ENCODE peak calls at places on chromosome 5, in eight cellular contexts. E is lung; Y is heart right ventricle; U is MM.1S; B is CD4-positive, CD25-positive, alpha-beta regulatory T cell; O is fibroblast of lung; S is neuronal stem cell; P is cardiac muscle cell. M is an unnamed sample. For H3K9me3, the result is how much of the 10 kb centered on the place peaks cover.

GRCh38 chr5:86979801-86980510 is 287.7 kb upstream of the RASA1 start:
- DNase-seq in O (peak), U (peak), B (no peak), Y (no peak), P (peak), S (no peak), E (no peak), M (no peak)

GRCh38 chr5:55345327-55345726 is 37.5 kb downstream of the MTREX start:
- DNase-seq in Y (no peak), E (no peak), S (no peak), O (no peak), B (no peak), U (no peak), P (no peak), M (no peak)

GRCh38 chr5:90056911-90057705 is 352.4 kb downstream of the CETN3 start:
- DNase-seq in B (no peak), O (no peak), E (no peak), P (peak), Y (no peak), U (no peak), S (no peak), M (no peak)

GRCh38 chr5:93794954-93795353 is 53.6 kb upstream of the POU5F2 start:
- DNase-seq in U (no peak), S (no peak), E (no peak), Y (no peak), P (no peak), B (no peak), O (no peak), M (no peak)

GRCh38 chr5:37886207-37886905 is 46.5 kb upstream of the GDNF start:
- DNase-seq in S (peak), O (no peak), U (no peak), Y (no peak), P (peak), E (no peak), B (no peak), M (no peak)

GRCh38 chr5:14894748-14895147 is 23.2 kb upstream of the ANKH start:
- DNase-seq in S (no peak), Y (no peak), O (no peak), U (no peak), P (no peak), E (no peak), B (no peak), M (no peak)

GRCh38 chr5:136816327-136816726 is 451.0 kb upstream of the TRPC7 start:
- DNase-seq in O (no peak), U (no peak), S (no peak), Y (no peak), P (no peak), E (no peak), B (no peak), M (no peak)

GRCh38 chr5:108727154-108727638 is 20.5 kb upstream of the FER start:
- DNase-seq in Y (peak), P (peak), S (no peak), O (peak), U (no peak), E (peak), B (no peak), M (no peak)

GRCh38 chr5:130939059-130939458 is 226.0 kb downstream of the HINT1 start:
- DNase-seq in B (no peak), O (no peak), P (no peak), S (no peak), E (no peak), Y (no peak), U (no peak), M (no peak)

GRCh38 chr5:124867064-124867707 is 120.7 kb upstream of the ZNF608 start:
- DNase-seq in O (no peak), E (no peak), P (peak), S (no peak), B (no peak), U (no peak), Y (no peak), M (no peak)

GRCh38 chr5:1879292-1880263 is 3.1 kb downstream of the IRX4 start:
- DNase-seq in E (no peak), B (no peak), P (no peak), O (no peak), Y (no peak), U (no peak), S (no peak), M (no peak)
- H3K9me3 ChIP-seq in E (under half), B (under half), P (under half), O (under half), Y (under half), U (under half), S (under half), M (under half)

DNA sequence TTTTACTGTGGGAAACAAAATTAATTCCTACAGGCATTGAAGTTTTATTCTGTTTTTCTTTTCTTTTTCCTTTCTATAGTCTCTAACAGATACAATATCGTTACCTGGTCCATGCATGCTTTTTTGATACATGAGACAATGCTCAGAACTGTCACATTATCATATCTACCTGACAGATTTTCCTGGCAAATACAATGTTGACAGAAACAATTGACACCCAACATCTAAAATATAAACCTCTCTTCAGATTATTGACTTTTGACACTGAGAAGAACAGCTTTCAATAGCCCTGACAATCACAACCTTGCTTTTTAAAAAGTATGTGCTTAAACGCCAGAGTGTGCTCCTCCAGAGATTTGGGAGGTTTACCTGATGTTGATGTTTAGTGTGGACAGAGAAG is 2334.6 kb upstream of the WWC1 start:
- DNase-seq in B (no peak), O (no peak), E (no peak), P (no peak), U (no peak), S (no peak), Y (no peak), M (no peak)
- H3K9me3 ChIP-seq in B (under half), O (under half), E (under half), P (under half), U (under half), S (under half), Y (under half), M (under half)

DNA sequence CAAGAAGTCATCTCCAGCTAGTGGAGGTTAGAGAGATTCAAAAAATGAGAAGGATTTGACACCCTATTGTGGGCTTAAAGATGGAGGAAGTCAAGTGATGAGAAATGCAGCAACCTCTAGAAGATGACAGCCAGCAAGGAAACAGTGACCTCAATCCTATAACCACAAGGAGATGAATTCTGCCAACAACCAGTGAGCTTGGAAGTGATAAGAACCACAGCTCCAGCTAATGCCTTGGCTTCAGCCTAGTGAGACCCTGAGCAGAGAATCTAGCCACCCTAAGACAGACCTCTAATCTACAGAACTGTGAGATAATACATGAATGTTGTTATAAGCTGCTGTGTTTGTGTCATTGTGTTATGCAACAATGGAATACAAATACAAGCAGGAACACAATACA is 262.4 kb downstream of the GRIA1 start:
- DNase-seq in O (no peak), P (peak), Y (no peak), B (no peak), U (no peak), E (no peak), S (no peak), M (no peak)
- H3K9me3 ChIP-seq in O (under half), P (under half), Y (under half), B (under half), U (under half), E (under half), S (under half), M (under half)

GRCh38 chr5:141363952-141364660 is at the start of gene PCDHGA5:
- DNase-seq in P (peak), Y (no peak), O (peak), B (no peak), E (no peak), U (no peak), S (no peak), M (no peak)

GRCh38 chr5:141356950-141357349 is 2.1 kb downstream of the PCDHGA4 start:
- DNase-seq in E (no peak), S (no peak), B (no peak), Y (no peak), P (no peak), O (no peak), U (no peak), M (no peak)

GRCh38 chr5:141362719-141363118 is 1.2 kb upstream of the PCDHGA5 start:
- DNase-seq in Y (no peak), S (no peak), O (no peak), E (no peak), U (no peak), P (no peak), B (no peak), M (no peak)

GRCh38 chr5:141359790-141360426 is at the start of gene PCDHGB2:
- DNase-seq in S (no peak), O (peak), Y (no peak), E (no peak), U (peak), B (no peak), P (peak), M (no peak)

DNA sequence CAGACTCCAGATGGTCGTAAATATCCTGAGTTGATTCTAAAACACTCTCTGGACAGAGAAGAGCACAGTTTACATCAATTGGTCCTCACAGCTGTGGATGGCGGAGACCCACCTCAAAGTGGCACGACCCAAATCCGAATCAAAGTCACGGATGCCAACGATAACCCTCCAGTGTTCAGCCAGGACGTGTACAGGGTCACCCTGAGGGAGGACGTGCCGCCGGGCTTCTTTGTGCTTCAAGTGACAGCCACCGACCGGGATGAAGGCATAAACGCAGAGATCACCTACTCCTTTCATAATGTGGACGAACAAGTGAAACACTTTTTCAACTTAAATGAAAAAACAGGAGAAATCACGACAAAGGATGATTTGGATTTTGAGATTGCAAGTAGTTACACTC is 891 bp downstream of the PCDHGB2 start:
- DNase-seq in E (no peak), B (no peak), P (no peak), Y (no peak), U (no peak), O (no peak), S (no peak), M (no peak)
- H3K9me3 ChIP-seq in E (under half), B (under half), P (under half), Y (half or more), U (under half), O (under half), S (half or more), M (under half)

GRCh38 chr5:141398608-141399007 is 861 bp downstream of the PCDHGB5 start:
- DNase-seq in U (no peak), Y (no peak), B (no peak), E (no peak), P (no peak), O (no peak), S (no peak), M (no peak)

GRCh38 chr5:141399555-141400258 is 2.0 kb downstream of the PCDHGB5 start:
- DNase-seq in B (no peak), E (no peak), U (no peak), P (no peak), S (no peak), O (no peak), Y (no peak), M (no peak)

GRCh38 chr5:141403387-141403786 is 809 bp downstream of the PCDHGA9 start:
- DNase-seq in Y (no peak), S (no peak), P (no peak), O (no peak), B (no peak), U (no peak), E (no peak), M (no peak)

DNA sequence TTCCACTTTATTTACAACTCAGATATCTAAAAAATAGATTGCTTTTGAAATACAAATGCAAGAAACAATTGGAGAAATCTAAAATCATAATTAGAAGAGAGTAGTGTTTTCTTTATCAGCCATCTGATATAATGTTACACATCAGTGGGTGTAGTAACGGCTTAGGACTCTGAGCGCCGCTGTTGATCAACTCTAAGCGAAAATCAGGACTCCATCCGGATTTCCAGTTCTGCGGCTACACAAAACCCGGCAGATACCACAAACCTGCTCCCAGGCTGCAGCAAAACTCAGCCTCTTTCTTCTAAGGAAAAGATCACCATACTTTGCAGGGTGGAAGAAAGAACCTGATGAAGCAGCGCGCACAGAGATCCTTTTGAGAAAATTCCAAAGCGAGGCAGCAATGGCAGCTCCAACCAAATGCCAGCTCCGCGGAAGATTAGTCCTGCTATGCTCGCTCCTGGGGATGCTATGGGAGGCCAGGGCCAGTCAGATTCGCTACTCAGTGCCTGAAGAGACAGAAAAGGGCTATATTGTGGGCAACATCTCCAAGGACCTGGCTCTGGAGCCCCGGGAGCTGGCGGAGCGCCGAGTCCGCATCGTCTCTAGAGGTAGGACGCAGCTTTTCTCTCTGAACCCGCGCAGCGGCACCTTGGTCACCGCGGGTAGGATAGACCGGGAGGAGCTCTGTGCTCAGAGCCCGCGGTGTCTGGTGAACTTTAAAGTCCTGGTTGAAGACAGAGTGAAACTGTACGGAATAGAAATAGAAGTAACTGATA is at the start of gene PCDHGA9:
- DNase-seq in B (no peak), E (no peak), Y (no peak), S (no peak), U (peak), O (peak), P (peak), M (no peak)
- H3K9me3 ChIP-seq in B (under half), E (under half), Y (half or more), S (half or more), U (under half), O (under half), P (under half), M (under half)

DNA sequence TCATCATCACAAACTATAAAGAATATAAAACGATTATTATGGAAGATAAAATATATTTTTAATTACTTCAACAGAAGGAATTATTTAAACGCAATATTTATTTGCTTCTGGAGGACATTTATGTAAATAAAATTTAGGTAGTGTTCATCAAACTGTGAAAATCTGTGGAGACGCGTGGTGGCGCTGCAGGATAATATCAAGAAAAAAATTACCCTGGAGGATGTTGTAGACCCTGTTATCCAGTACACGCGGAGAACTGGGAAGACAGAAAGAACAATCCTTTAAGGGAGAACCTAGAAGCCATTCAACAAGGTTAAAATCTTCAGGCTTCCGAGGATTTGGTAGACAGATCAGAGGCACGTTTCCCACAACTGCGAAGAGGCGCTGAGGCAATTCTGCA is at the start of gene PCDHB12:
- DNase-seq in E (no peak), U (peak), O (no peak), S (no peak), B (no peak), Y (no peak), P (no peak), M (no peak)
- H3K9me3 ChIP-seq in E (under half), U (under half), O (under half), S (under half), B (under half), Y (half or more), P (under half), M (under half)

DNA sequence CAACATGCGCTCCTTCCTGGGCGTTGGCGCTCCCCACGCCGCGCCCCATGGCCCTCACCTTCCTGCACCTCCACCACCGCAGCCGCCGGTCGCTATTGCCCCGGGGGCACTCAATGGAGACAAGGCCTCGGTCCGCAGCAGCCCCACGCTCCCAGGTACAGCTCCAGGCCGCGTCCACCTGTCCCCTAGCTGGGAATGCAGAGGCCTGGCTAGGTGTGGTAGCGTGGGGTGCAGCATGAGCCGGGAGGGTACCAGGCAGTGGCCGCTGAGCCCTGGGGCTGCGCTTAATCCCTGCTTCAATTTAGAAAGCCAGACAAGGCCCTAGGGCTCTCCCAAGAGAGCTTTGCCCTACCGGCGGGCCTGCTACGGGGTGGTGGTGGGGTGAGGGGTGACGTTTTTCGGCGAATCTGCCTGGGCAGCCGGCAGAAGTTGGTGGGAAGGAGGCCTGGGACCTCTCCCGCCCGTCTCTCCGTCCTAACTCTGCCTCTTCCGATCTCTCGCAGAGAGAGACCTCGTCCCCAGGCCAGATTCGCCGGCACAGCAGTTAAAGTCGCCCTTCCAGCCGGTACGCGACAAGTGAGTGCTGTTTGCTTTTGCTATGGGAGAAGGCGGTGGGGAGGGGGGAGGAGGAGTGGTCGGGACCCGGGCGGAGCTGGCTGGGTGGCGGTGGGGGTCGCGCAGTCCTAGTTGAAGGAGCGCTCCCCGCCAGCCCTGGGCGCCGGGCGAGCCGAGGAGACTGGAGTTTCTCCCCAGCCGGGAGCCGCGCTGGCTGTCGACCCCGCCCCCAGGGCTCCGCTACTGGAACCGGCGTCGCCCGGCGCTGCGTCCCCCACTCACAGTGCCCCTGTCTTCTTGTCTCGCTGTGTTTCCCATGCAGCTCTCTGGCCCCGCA is 4.7 kb downstream of the IRX1 start:
- DNase-seq in O (no peak), Y (no peak), S (no peak), B (no peak), E (no peak), U (no peak), P (no peak), M (no peak)
- H3K9me3 ChIP-seq in O (under half), Y (under half), S (under half), B (under half), E (under half), U (under half), P (under half), M (under half)

M was measured in T-helper 17 cell.